ENCODE peak calls at places on chromosomes 5 and 9, in six cellular contexts. One of them, this sample, is unnamed.

GRCh38 chr5:56384186-56384585 is 151.1 kb upstream of the ANKRD55 start:
- DNase-seq in astrocyte: no peak
- DNase-seq in keratinocyte: no peak
- DNase-seq in fibroblast of lung: no peak
- DNase-seq in mesenchymal stem cell: no peak
- DNase-seq in mammary epithelial cell: no peak
- DNase-seq in this sample: no peak

GRCh38 chr5:76535577-76535976 is 87.6 kb downstream of the F2RL2 start:
- DNase-seq in keratinocyte: no peak
- DNase-seq in fibroblast of lung: no peak
- DNase-seq in astrocyte: no peak
- DNase-seq in mesenchymal stem cell: no peak
- DNase-seq in mammary epithelial cell: no peak
- DNase-seq in this sample: no peak

GRCh38 chr9:33165263-33166151 is 1.6 kb downstream of the B4GALT1 start:
- DNase-seq in keratinocyte: no peak
- DNase-seq in fibroblast of lung: peak; percentile 97
- DNase-seq in astrocyte: peak; percentile 84
- DNase-seq in mammary epithelial cell: peak; percentile 72
- DNase-seq in mesenchymal stem cell: peak; percentile 84
- DNase-seq in this sample: peak; percentile 87

GRCh38 chr9:70873506-70873905 is 247.9 kb downstream of the TRPM3 start:
- DNase-seq in keratinocyte: no peak
- DNase-seq in mesenchymal stem cell: no peak
- DNase-seq in fibroblast of lung: no peak
- DNase-seq in astrocyte: no peak
- DNase-seq in mammary epithelial cell: no peak
- DNase-seq in this sample: no peak

GRCh38 chr5:8726383-8727036 is 819.4 kb downstream of the SEMA5A start:
- DNase-seq in mesenchymal stem cell: peak; percentile 10
- DNase-seq in astrocyte: no peak
- DNase-seq in fibroblast of lung: no peak
- DNase-seq in mammary epithelial cell: no peak
- DNase-seq in keratinocyte: no peak
- DNase-seq in this sample: no peak

GRCh38 chr9:111056554-111056953 is 18.3 kb upstream of the LPAR1 start:
- DNase-seq in mesenchymal stem cell: no peak
- DNase-seq in astrocyte: peak; percentile 36
- DNase-seq in fibroblast of lung: peak; percentile 87
- DNase-seq in mammary epithelial cell: no peak
- DNase-seq in keratinocyte: no peak
- DNase-seq in this sample: peak; percentile 39

GRCh38 chr9:96135071-96135825 is 166.7 kb downstream of the HSD17B3 start:
- DNase-seq in mammary epithelial cell: no peak
- DNase-seq in astrocyte: peak; percentile 52
- DNase-seq in fibroblast of lung: peak; percentile 79
- DNase-seq in mesenchymal stem cell: no peak
- DNase-seq in keratinocyte: no peak
- DNase-seq in this sample: peak; percentile 72

GRCh38 chr9:134987906-134988700 is 70.4 kb upstream of the FCN1 start:
- DNase-seq in mesenchymal stem cell: no peak
- DNase-seq in astrocyte: no peak
- DNase-seq in mammary epithelial cell: no peak
- DNase-seq in keratinocyte: no peak
- DNase-seq in fibroblast of lung: no peak
- DNase-seq in this sample: no peak

GRCh38 chr9:17063535-17064135 is 71.2 kb upstream of the CNTLN start:
- DNase-seq in mammary epithelial cell: peak; percentile 31
- DNase-seq in astrocyte: peak; percentile 27
- DNase-seq in fibroblast of lung: peak; percentile 71
- DNase-seq in keratinocyte: no peak
- DNase-seq in mesenchymal stem cell: peak; percentile 52
- DNase-seq in this sample: peak; percentile 74

DNA sequence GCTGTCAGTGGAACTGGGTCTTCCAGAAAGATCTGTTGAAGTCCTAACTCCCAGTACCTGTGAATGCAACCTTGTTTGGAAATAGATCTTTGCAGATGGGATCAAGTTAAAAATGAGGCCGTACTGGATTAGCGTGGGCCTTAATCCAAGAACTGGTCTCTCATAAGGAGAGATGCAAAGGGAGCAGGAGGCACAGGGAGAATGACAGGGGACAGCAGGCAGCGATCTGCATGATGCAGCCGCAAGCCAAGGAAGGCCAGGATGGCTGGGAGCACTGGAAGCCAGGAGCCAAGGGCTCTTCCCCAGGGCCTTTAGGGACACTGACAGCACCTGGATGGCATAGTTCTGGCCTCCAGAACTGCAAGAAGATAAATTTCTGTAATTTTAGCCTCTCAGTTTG is 114.4 kb downstream of the ICE1 start:
- DNase-seq in mammary epithelial cell: no peak
- DNase-seq in fibroblast of lung: no peak
- DNase-seq in astrocyte: no peak
- DNase-seq in mesenchymal stem cell: no peak
- DNase-seq in keratinocyte: no peak
- DNase-seq in this sample: no peak
- H2AFZ ChIP-seq in mammary epithelial cell: no peak overlapping the region
- H2AFZ ChIP-seq in fibroblast of lung: no peak overlapping the region
- H2AFZ ChIP-seq in astrocyte: no peak overlapping the region
- H2AFZ ChIP-seq in mesenchymal stem cell: no peak overlapping the region
- H2AFZ ChIP-seq in keratinocyte: no peak overlapping the region
- H2AFZ ChIP-seq in this sample: no peak overlapping the region

GRCh38 chr5:128749584-128749983 is 211.5 kb upstream of the FBN2 start:
- DNase-seq in mammary epithelial cell: no peak
- DNase-seq in mesenchymal stem cell: no peak
- DNase-seq in keratinocyte: no peak
- DNase-seq in astrocyte: no peak
- DNase-seq in fibroblast of lung: no peak
- DNase-seq in this sample: no peak

DNA sequence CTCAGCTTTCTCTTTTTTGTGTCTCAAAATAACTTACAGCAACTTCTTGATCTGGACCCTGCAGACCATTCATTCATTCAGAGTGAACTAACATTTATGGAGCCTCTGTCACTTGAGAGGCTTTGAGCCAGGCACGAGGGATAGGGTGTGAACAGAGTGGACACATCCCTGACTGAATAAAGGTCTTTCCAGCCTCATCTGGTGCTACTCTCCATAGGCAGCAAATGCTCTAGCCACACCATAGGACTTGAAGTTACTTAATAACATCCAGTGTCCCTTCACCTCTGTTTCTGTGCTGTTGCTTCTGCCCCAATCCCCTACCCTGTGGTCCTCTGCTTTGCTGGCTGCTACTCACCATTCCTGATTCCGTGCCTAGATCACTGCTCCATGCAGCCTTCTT is 212.2 kb upstream of the FBN2 start:
- DNase-seq in keratinocyte: no peak
- DNase-seq in mammary epithelial cell: no peak
- DNase-seq in fibroblast of lung: no peak
- DNase-seq in astrocyte: no peak
- DNase-seq in mesenchymal stem cell: no peak
- DNase-seq in this sample: no peak
- H3K9ac ChIP-seq in keratinocyte: no peak overlapping the region
- H3K9ac ChIP-seq in mammary epithelial cell: no peak overlapping the region
- H3K9ac ChIP-seq in fibroblast of lung: no peak overlapping the region
- H3K9ac ChIP-seq in astrocyte: no peak overlapping the region
- H3K9ac ChIP-seq in mesenchymal stem cell: no peak overlapping the region
- H3K9ac ChIP-seq in this sample: no peak overlapping the region

DNA sequence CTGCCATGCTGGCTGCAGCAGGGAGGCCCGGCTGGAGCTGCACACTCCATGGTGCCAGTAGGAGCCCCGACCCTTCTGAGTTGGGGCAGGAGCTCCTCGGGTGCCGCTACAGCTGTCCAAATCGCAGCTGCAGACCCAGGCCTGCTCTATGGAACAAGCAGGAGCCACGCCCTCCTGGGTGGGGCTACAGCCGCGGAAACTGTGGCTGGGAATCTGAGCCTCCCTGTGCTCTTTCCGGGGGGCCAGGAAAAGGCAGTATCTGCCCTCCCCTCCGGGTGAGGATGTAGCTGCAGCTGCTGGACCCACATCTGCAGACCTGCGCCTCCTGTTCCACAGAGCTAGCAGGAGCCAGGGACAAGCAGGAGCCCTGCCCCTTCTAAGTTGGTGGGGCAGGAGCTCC is 278.9 kb upstream of the ACTBL2 start:
- DNase-seq in fibroblast of lung: no peak
- DNase-seq in mammary epithelial cell: no peak
- DNase-seq in astrocyte: no peak
- DNase-seq in mesenchymal stem cell: no peak
- DNase-seq in keratinocyte: no peak
- DNase-seq in this sample: no peak
- H2AFZ ChIP-seq in fibroblast of lung: no peak overlapping the region
- H2AFZ ChIP-seq in mammary epithelial cell: no peak overlapping the region
- H2AFZ ChIP-seq in astrocyte: no peak overlapping the region
- H2AFZ ChIP-seq in mesenchymal stem cell: no peak overlapping the region
- H2AFZ ChIP-seq in keratinocyte: no peak overlapping the region
- H2AFZ ChIP-seq in this sample: no peak overlapping the region

GRCh38 chr5:96228449-96228848 is 204.6 kb downstream of the PCSK1 start:
- DNase-seq in mammary epithelial cell: peak; percentile 85
- DNase-seq in keratinocyte: no peak
- DNase-seq in mesenchymal stem cell: no peak
- DNase-seq in fibroblast of lung: no peak
- DNase-seq in astrocyte: peak; percentile 62
- DNase-seq in this sample: peak; percentile 70

GRCh38 chr5:96232602-96233001 is 200.4 kb downstream of the PCSK1 start:
- DNase-seq in mesenchymal stem cell: no peak
- DNase-seq in astrocyte: no peak
- DNase-seq in keratinocyte: no peak
- DNase-seq in mammary epithelial cell: no peak
- DNase-seq in fibroblast of lung: no peak
- DNase-seq in this sample: no peak

GRCh38 chr5:96226941-96227552 is 206.0 kb downstream of the PCSK1 start:
- DNase-seq in keratinocyte: no peak
- DNase-seq in astrocyte: peak; percentile 96
- DNase-seq in mammary epithelial cell: peak; percentile 89
- DNase-seq in fibroblast of lung: peak; percentile 93
- DNase-seq in mesenchymal stem cell: peak; percentile 44
- DNase-seq in this sample: peak; percentile 95

DNA sequence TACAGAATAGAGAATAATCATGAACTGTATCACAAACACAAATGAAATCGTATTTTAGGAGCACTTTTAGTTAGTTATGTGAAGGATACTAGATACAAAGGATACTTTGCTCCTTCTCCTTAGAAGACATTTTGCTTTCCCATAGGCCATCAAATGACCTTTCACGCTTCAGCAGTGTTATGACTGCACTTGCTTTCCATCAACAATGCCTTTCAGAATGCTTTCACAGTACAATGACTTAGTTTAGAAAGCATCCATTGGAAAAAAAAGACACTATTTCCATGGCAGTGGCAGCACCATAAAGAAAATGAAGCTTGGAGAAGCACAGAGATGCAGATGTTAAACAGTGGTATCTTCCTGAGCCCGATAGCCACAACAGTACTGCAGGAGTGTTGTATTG is 203.9 kb downstream of the PCSK1 start:
- DNase-seq in keratinocyte: no peak
- DNase-seq in mesenchymal stem cell: no peak
- DNase-seq in mammary epithelial cell: no peak
- DNase-seq in fibroblast of lung: no peak
- DNase-seq in astrocyte: no peak
- DNase-seq in this sample: no peak
- H3K9ac ChIP-seq in keratinocyte: no peak overlapping the region
- H3K9ac ChIP-seq in mesenchymal stem cell: no peak overlapping the region
- H3K9ac ChIP-seq in mammary epithelial cell: no peak overlapping the region
- H3K9ac ChIP-seq in fibroblast of lung: no peak overlapping the region
- H3K9ac ChIP-seq in astrocyte: no peak overlapping the region
- H3K9ac ChIP-seq in this sample: no peak overlapping the region

This sample was measured in GM23248.